ENCODE peak calls at places on chromosomes 12 and 14, in four cellular contexts. One of them, this sample, is unnamed.
A peak's percentile ranks its signal among the peaks of the same experiment; 100 is the strongest.

GRCh38 chr12:49358548-49359141 is 8.6 kb upstream of the SPATS2 start:
- DNase-seq in IMR-90: peak; percentile 65
- DNase-seq in A549: peak; percentile 80
- DNase-seq in K562: peak; percentile 70
- DNase-seq in this sample: no peak

GRCh38 chr14:75042040-75042439 is 9.2 kb downstream of the MLH3 start:
- DNase-seq in IMR-90: no peak
- DNase-seq in A549: no peak
- DNase-seq in K562: no peak
- DNase-seq in this sample: no peak

GRCh38 chr12:109433618-109434017 is 43.5 kb downstream of the KCTD10 start:
- DNase-seq in IMR-90: no peak
- DNase-seq in A549: peak; percentile 43
- DNase-seq in K562: peak; percentile 65
- DNase-seq in this sample: no peak

GRCh38 chr14:101600891-101601602 is 39.8 kb downstream of the DIO3 start:
- DNase-seq in IMR-90: no peak
- DNase-seq in A549: no peak
- DNase-seq in K562: no peak
- DNase-seq in this sample: no peak

GRCh38 chr12:102406033-102406584 is 74.3 kb downstream of the IGF1 start:
- DNase-seq in IMR-90: peak; percentile 15
- DNase-seq in A549: no peak
- DNase-seq in K562: no peak
- DNase-seq in this sample: peak; percentile 77

GRCh38 chr14:49589387-49589786 is 3.2 kb upstream of the RPS29 start:
- DNase-seq in IMR-90: no peak
- DNase-seq in A549: no peak
- DNase-seq in K562: no peak
- DNase-seq in this sample: no peak

GRCh38 chr12:8033153-8034044 is 883 bp downstream of the FOXJ2 start:
- DNase-seq in IMR-90: peak; percentile 33
- DNase-seq in A549: peak; percentile 68
- DNase-seq in K562: peak; percentile 88
- DNase-seq in this sample: no peak

GRCh38 chr12:24596768-24597388 is 352.0 kb downstream of the BCAT1 start:
- DNase-seq in IMR-90: peak; percentile 58
- DNase-seq in A549: peak; percentile 15
- DNase-seq in K562: peak; percentile 13
- DNase-seq in this sample: no peak

GRCh38 chr12:130186631-130187269 is 24.5 kb downstream of the FZD10 start:
- DNase-seq in IMR-90: no peak
- DNase-seq in A549: peak; percentile 24
- DNase-seq in K562: no peak
- DNase-seq in this sample: no peak

DNA sequence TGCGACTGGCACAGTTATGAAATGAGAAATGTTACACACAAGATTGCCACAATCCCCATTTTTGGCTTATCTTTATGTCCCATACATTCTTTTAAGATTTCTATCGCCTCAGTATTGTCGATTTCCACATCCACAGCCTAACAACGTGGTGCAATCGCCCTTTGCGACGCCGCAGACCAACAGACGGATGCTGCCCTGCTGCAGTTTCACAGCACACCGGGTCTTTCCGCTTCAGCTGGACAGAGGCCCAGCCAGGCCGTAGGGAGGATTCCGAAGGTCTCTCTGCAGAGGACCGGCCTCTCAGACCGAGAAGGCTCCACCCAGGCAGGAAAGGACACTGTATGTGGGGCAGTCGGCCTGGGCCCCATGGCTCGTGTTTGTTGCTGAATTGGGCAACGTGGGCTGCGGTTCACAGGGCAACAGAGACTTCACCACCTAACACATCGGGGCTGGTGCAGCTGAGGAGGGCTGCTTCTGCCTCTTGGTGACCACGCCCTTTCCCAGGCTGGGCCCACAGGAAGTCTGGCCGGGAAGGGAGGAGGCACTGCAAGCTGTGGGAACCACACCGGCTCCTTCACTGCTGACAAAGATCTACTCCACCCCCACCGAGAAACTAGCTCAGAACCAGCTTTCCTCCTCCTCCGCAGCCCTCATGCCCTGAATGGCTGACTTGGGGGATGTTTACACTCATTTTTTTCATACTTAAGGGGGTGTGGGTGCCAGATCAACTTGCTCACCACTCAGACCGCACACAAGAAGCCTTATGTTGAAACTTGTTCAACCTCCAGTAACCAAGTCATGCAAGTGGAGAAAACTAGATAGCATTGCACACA is 32.9 kb upstream of the MDM1 start:
- DNase-seq in IMR-90: peak; percentile 98
- DNase-seq in A549: peak; percentile 96
- DNase-seq in K562: peak; percentile 93
- DNase-seq in this sample: peak; percentile 97
- TF ChIP-seq CTCF in IMR-90: no peak
- TF ChIP-seq CTCF in A549: no peak
- TF ChIP-seq CTCF in K562: no peak
- TF ChIP-seq CTCF in this sample: no peak

GRCh38 chr12:123571343-123571813 is 13.0 kb upstream of the TMED2 start:
- DNase-seq in IMR-90: peak; percentile 72
- DNase-seq in A549: peak; percentile 46
- DNase-seq in K562: peak; percentile 39
- DNase-seq in this sample: no peak
- TF ChIP-seq RCOR1 in IMR-90: no peak
- TF ChIP-seq RCOR1 in A549: no peak
- TF ChIP-seq RCOR1 in K562: no peak
- TF ChIP-seq RCOR1 in this sample: no peak

GRCh38 chr12:27707216-27707615 is 3.4 kb upstream of the MRPS35 start:
- DNase-seq in IMR-90: no peak
- DNase-seq in A549: no peak
- DNase-seq in K562: no peak
- DNase-seq in this sample: no peak

GRCh38 chr12:27705263-27705662 is 5.4 kb upstream of the MRPS35 start:
- DNase-seq in IMR-90: no peak
- DNase-seq in A549: no peak
- DNase-seq in K562: no peak
- DNase-seq in this sample: no peak

GRCh38 chr12:27709212-27709931 is 1.3 kb upstream of the MRPS35 start:
- DNase-seq in IMR-90: no peak
- DNase-seq in A549: no peak
- DNase-seq in K562: no peak
- DNase-seq in this sample: no peak

GRCh38 chr12:27703720-27704452 is 6.7 kb upstream of the MRPS35 start:
- DNase-seq in IMR-90: peak; percentile 89
- DNase-seq in A549: peak; percentile 47
- DNase-seq in K562: peak; percentile 60
- DNase-seq in this sample: peak; percentile 43
- TF ChIP-seq CEBPB in IMR-90: peak; percentile 81
- TF ChIP-seq CEBPB in A549: peak; percentile 69
- TF ChIP-seq CEBPB in K562: peak; percentile 65
- TF ChIP-seq CEBPB in this sample: no peak

GRCh38 chr14:104895207-104895785 is 29.4 kb upstream of the PLD4 start:
- DNase-seq in IMR-90: no peak
- DNase-seq in A549: no peak
- DNase-seq in K562: no peak
- DNase-seq in this sample: no peak
- TF ChIP-seq CTCF in IMR-90: no peak
- TF ChIP-seq CTCF in A549: no peak
- TF ChIP-seq CTCF in K562: no peak
- TF ChIP-seq CTCF in this sample: no peak

GRCh38 chr12:95083471-95083870 is 10.1 kb upstream of the NR2C1 start:
- DNase-seq in IMR-90: peak; percentile 26
- DNase-seq in A549: no peak
- DNase-seq in K562: no peak
- DNase-seq in this sample: no peak
- TF ChIP-seq RCOR1 in IMR-90: no peak
- TF ChIP-seq RCOR1 in A549: no peak
- TF ChIP-seq RCOR1 in K562: no peak
- TF ChIP-seq RCOR1 in this sample: no peak

DNA sequence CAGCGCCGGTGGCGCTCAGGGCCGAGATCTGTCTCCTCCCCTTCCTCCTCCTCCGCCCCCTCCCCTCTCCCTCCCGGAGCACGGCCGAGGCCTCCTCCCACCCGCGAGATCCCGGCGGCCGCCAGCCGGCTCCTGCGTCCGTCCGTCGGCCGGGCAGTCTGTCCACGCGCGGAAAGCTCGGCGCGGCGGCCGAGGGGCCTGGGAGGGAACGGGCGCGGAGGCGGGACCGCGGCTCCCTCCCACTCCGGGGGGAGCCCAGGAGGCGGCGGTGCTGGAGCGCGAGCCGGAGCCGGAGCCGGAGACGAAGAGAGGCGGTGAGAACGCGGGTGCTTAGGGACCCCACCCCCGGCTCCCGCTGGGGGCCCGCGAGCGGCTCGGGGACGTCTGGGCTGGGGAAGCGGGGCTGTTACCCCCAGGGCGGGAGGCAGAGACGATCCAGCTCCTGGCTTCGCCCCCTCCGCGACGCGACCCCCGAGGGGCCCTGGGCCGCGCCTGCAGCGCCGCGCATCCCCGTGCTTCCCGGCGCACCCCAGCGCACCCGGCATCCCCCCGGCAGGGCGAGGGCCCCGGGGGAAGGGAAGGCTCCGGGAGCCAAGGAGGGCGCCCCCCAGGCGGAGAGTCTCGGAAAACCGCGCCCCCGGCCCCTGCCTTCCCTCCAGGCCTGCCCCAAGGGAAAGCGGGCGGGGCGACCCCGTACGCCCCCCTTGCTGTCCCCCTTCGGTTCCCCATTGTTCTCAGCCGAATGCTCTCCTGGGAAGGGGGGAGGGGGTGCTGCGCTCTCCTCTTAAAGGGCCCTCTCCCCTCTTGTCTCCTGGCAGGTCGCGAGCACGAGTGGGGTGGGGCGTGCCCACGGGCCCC is at the start of gene DTX1:
- DNase-seq in IMR-90: no peak
- DNase-seq in A549: no peak
- DNase-seq in K562: no peak
- DNase-seq in this sample: no peak
- TF ChIP-seq CEBPB in IMR-90: no peak
- TF ChIP-seq CEBPB in A549: no peak
- TF ChIP-seq CEBPB in K562: no peak
- TF ChIP-seq CEBPB in this sample: no peak

DNA sequence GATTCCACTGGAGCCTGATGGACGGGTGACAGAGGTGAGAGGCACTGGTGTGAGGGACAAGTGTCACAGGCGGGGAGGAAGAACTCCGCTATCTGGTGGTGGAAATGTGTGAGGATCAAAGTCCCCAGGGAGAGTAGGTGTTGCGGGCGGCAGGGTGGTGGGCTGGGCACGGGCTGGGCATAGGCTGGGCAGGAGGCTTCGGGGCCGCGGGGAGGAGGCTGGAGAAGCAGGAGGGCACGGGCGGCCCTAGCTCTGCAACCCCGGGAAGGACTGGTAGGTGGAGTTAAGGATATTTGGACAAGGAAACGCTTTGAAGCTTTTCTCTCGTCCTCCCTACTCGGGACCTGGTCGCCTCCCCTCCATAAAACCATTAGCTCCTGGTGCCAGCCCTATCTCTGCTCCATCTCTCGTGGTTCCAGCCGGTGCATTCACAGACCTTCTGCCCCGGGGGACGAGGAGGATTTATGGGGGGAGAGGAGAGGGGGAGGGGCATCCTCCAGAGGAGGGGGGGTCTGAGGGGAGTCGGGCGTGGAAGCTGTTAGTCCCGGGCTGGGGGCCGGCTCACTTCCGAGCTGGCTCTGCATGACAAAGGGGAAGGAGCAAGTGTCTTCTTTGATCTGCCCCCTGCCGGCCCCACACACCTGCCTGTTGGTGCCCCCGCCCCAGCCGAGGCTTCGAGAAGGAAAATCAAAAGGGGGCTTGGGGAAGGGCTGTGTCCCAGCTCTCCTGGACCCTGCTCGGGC is 478 bp downstream of the WNT5B start:
- DNase-seq in IMR-90: no peak
- DNase-seq in A549: no peak
- DNase-seq in K562: no peak
- DNase-seq in this sample: no peak
- TF ChIP-seq CTCF in IMR-90: no peak
- TF ChIP-seq CTCF in A549: no peak
- TF ChIP-seq CTCF in K562: no peak
- TF ChIP-seq CTCF in this sample: peak; percentile 6

GRCh38 chr14:90698379-90698869 is 117.8 kb downstream of the TTC7B start:
- DNase-seq in IMR-90: peak; percentile 58
- DNase-seq in A549: no peak
- DNase-seq in K562: no peak
- DNase-seq in this sample: no peak
- TF ChIP-seq RCOR1 in IMR-90: no peak
- TF ChIP-seq RCOR1 in A549: no peak
- TF ChIP-seq RCOR1 in K562: no peak
- TF ChIP-seq RCOR1 in this sample: no peak

GRCh38 chr12:89269184-89269583 is 83.1 kb downstream of the DUSP6 start:
- DNase-seq in IMR-90: no peak
- DNase-seq in A549: no peak
- DNase-seq in K562: no peak
- DNase-seq in this sample: no peak

GRCh38 chr12:89270548-89270947 is 81.8 kb downstream of the DUSP6 start:
- DNase-seq in IMR-90: no peak
- DNase-seq in A549: no peak
- DNase-seq in K562: no peak
- DNase-seq in this sample: no peak

GRCh38 chr12:89276860-89277259 is 75.4 kb downstream of the DUSP6 start:
- DNase-seq in IMR-90: no peak
- DNase-seq in A549: no peak
- DNase-seq in K562: no peak
- DNase-seq in this sample: no peak

GRCh38 chr12:89278169-89278568 is 74.1 kb downstream of the DUSP6 start:
- DNase-seq in IMR-90: no peak
- DNase-seq in A549: no peak
- DNase-seq in K562: no peak
- DNase-seq in this sample: no peak

GRCh38 chr12:89273525-89273924 is 78.8 kb downstream of the DUSP6 start:
- DNase-seq in IMR-90: no peak
- DNase-seq in A549: no peak
- DNase-seq in K562: no peak
- DNase-seq in this sample: no peak
- TF ChIP-seq CEBPB in IMR-90: no peak
- TF ChIP-seq CEBPB in A549: no peak
- TF ChIP-seq CEBPB in K562: no peak
- TF ChIP-seq CEBPB in this sample: no peak

GRCh38 chr14:30362369-30363218 is 196.4 kb upstream of the G2E3 start:
- DNase-seq in IMR-90: no peak
- DNase-seq in A549: no peak
- DNase-seq in K562: no peak
- DNase-seq in this sample: no peak
- TF ChIP-seq CTCF in IMR-90: no peak
- TF ChIP-seq CTCF in A549: no peak
- TF ChIP-seq CTCF in K562: no peak
- TF ChIP-seq CTCF in this sample: no peak

This sample was measured in GM12878.